ENCODE peak calls at places on chromosomes 7 and 10, in ten cellular contexts. S, J, O, D, M, Z, E, X, V and T are unnamed samples.

GRCh38 chr7:121909721-121910359 is 36.9 kb downstream of the PTPRZ1 start:
- DNase-seq in E (no peak), M (no peak), V (no peak), D (no peak), J (no peak), Z (no peak), S (no peak), X (no peak), O (no peak), T (no peak)

GRCh38 chr7:136869006-136869961 is 832 bp downstream of the CHRM2 start:
- DNase-seq in D (no peak), V (no peak), X (peak; percentile 21), M (peak; percentile 49), J (no peak), E (no peak), Z (peak; percentile 20), O (no peak), S (peak; percentile 5), T (no peak)

GRCh38 chr10:87862644-87863101 is 660 bp downstream of the KLLN start:
- DNase-seq in O (no peak), X (no peak), D (no peak), V (no peak), E (no peak), S (no peak), Z (no peak), M (no peak), J (no peak), T (no peak)

GRCh38 chr10:116247701-116248100 is 25.3 kb downstream of the GFRA1 start:
- DNase-seq in X (no peak), S (no peak), D (no peak), J (no peak), M (no peak), E (no peak), O (no peak), V (no peak), Z (no peak), T (no peak)

GRCh38 chr10:31774928-31775668 is 153.5 kb downstream of the ARHGAP12 start:
- DNase-seq in D (no peak), O (no peak), S (no peak), X (no peak), Z (no peak), E (no peak), V (no peak), J (no peak), M (no peak), T (no peak)

GRCh38 chr7:16315280-16315679 is 106.1 kb downstream of the CRPPA start:
- DNase-seq in X (no peak), E (no peak), O (no peak), Z (no peak), J (no peak), D (no peak), S (no peak), V (no peak), M (no peak), T (no peak)

GRCh38 chr10:9102026-9102425 is 1047.5 kb downstream of the GATA3 start:
- DNase-seq in D (no peak), O (no peak), V (no peak), X (no peak), S (no peak), Z (no peak), M (no peak), J (no peak), E (no peak), T (no peak)

GRCh38 chr7:131683536-131684125 is 127.2 kb upstream of the PODXL start:
- DNase-seq in Z (no peak), S (no peak), O (no peak), V (no peak), D (no peak), E (no peak), J (no peak), M (no peak), X (no peak), T (no peak)

GRCh38 chr7:57305192-57305748 is 144.7 kb upstream of the ZNF716 start:
- DNase-seq in Z (no peak), V (no peak), J (no peak), S (no peak), X (no peak), E (no peak), M (no peak), O (no peak), D (peak; percentile 47), T (no peak)

GRCh38 chr10:132507956-132508490 is 29.6 kb upstream of the INPP5A start:
- DNase-seq in X (no peak), S (no peak), V (no peak), E (no peak), D (no peak), O (peak; percentile 17), Z (no peak), J (no peak), M (no peak), T (no peak)

GRCh38 chr10:112295853-112296830 is 12.9 kb downstream of the TECTB start:
- DNase-seq in S (peak; percentile 69), M (peak; percentile 51), X (no peak), E (no peak), Z (no peak), D (no peak), O (no peak), J (no peak), V (no peak), T (no peak)

GRCh38 chr7:101911800-101912705 is 94.6 kb downstream of the CUX1 start:
- DNase-seq in V (no peak), X (peak; percentile 67), O (peak; percentile 61), D (peak; percentile 60), J (peak; percentile 46), S (no peak), M (no peak), Z (no peak), E (no peak), T (no peak)

GRCh38 chr7:156474241-156474743 is 166.3 kb upstream of the RNF32 start:
- DNase-seq in V (peak; percentile 55), D (peak; percentile 96), J (no peak), S (no peak), Z (no peak), E (no peak), O (no peak), X (peak; percentile 1), M (no peak), T (no peak)

GRCh38 chr7:27212587-27213149 is 12.8 kb upstream of the HOXA13 start:
- DNase-seq in O (no peak), E (no peak), J (no peak), M (no peak), X (no peak), S (no peak), V (no peak), D (no peak), Z (no peak), T (no peak)

GRCh38 chr7:27209933-27210440 is 10.1 kb upstream of the HOXA13 start:
- DNase-seq in M (no peak), Z (no peak), X (no peak), S (no peak), O (no peak), J (no peak), E (no peak), V (no peak), D (no peak), T (no peak)

GRCh38 chr7:27210441-27211083 is 10.7 kb upstream of the HOXA13 start:
- DNase-seq in S (peak; percentile 44), J (peak; percentile 46), E (peak; percentile 76), D (peak; percentile 52), O (no peak), X (no peak), Z (peak; percentile 79), V (no peak), M (peak; percentile 47), T (no peak)

GRCh38 chr7:27211694-27212316 is 11.9 kb upstream of the HOXA13 start:
- DNase-seq in M (no peak), J (no peak), E (no peak), O (no peak), D (no peak), V (no peak), Z (no peak), X (no peak), S (no peak), T (no peak)

GRCh38 chr7:27211084-27211446 is 11.2 kb upstream of the HOXA13 start:
- DNase-seq in X (no peak), O (no peak), Z (no peak), M (no peak), J (no peak), E (no peak), S (no peak), D (no peak), V (no peak), T (no peak)
- TF ChIP-seq CTCF in X (no peak), O (no peak), Z (no peak), M (no peak), J (no peak), E (no peak), S (no peak), D (no peak), V (no peak), T (no peak)

GRCh38 chr10:93893646-93894515 is at the start of gene SLC35G1:
- DNase-seq in Z (peak; percentile 94), V (peak; percentile 27), M (peak; percentile 79), X (peak; percentile 56), E (peak; percentile 40), O (peak; percentile 22), J (no peak), S (peak; percentile 40), D (peak; percentile 76), T (peak; percentile 77)
- TF ChIP-seq CTCF in Z (no peak), V (peak; percentile 15), M (no peak), X (no peak), E (no peak), O (no peak), J (no peak), S (no peak), D (no peak), T (no peak)

DNA sequence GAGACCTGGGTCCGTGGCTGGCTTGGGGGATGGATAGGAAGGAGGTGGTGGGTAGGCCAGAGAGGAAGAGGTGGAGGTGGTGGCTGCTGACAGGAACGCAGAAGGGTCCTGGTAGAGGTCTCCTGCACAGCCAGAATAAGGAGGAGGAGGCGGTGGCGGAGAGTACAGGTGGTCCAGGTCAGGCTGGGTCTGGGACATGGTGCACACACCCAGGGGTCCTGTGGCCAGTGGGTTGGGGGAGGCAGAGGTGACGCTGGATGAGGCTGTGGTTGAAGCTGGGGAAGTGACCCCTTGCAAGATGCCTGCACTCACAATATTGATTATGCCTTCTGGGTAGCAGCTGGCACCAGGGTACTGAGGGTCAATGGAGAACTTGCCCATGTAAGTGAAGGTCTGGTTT is 2.2 kb downstream of the EGR2 start:
- DNase-seq in M (no peak), J (no peak), S (no peak), E (no peak), Z (no peak), D (no peak), O (no peak), V (no peak), X (no peak), T (no peak)
- TF ChIP-seq CTCF in M (no peak), J (no peak), S (no peak), E (no peak), Z (no peak), D (no peak), O (no peak), V (no peak), X (no peak), T (no peak)

DNA sequence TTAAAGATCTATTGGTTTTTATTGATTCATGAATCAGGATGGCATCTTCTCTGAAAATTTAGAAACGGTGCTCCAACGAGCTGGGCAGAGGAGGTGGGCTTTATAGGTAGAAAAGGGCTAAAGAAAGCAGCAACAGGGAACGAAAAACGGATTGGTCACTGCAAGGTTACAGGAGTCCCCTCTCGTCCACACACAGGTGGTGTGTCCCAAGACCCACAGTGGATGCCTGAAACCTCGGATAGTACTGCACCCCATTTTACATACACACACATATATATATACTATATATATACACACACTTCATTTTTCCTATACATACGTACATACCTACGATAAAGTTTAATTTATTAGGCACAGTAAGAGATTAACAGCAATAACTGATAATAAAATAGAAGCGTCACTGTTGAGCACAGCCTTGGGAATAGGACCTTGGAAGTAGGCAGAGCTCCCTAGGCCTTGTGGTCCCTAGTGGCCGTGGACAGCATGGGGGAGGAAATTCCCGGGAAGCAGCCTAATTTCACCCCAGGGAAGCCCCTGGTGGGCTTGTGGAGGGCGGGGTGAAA is 737 bp upstream of the NUB1 start:
- DNase-seq in M (no peak), O (no peak), E (no peak), D (no peak), X (no peak), Z (no peak), J (no peak), S (no peak), V (no peak), T (no peak)
- TF ChIP-seq CTCF in M (no peak), O (peak; percentile 22), E (no peak), D (no peak), X (no peak), Z (no peak), J (no peak), S (no peak), V (no peak), T (no peak)